ENCODE peak calls at places on chromosomes 11 and 22, in ten cellular contexts. R, D, M, Z, N, S, T, E, V and Q are unnamed samples.

GRCh38 chr11:34509336-34509902 is 4.2 kb downstream of the ELF5 start:
- DNase-seq in N (no peak), R (no peak), D (no peak), M (no peak), T (no peak), V (no peak), S (no peak), E (no peak), Z (no peak), Q (no peak)

GRCh38 chr11:32068134-32068533 is 22.7 kb upstream of the RCN1 start:
- DNase-seq in M (no peak), E (no peak), T (no peak), R (no peak), D (no peak), V (no peak), Z (no peak), S (no peak), N (no peak), Q (no peak)

GRCh38 chr22:22121445-22121844 is 123.1 kb upstream of the VPREB1 start:
- DNase-seq in E (no peak), Z (no peak), R (no peak), S (no peak), N (no peak), M (no peak), T (no peak), V (no peak), D (no peak), Q (no peak)

GRCh38 chr22:40484906-40485660 is 114.7 kb downstream of the SGSM3 start:
- DNase-seq in T (peak; percentile 47), E (no peak), M (no peak), D (no peak), V (no peak), R (no peak), S (no peak), N (no peak), Z (no peak), Q (no peak)

GRCh38 chr11:44624761-44625221 is 59.3 kb downstream of the CD82 start:
- DNase-seq in M (no peak), N (peak; percentile 44), R (no peak), T (no peak), V (peak; percentile 7), D (peak; percentile 43), S (no peak), Z (no peak), E (peak; percentile 14), Q (no peak)

GRCh38 chr11:69638941-69639681 is 1.8 kb upstream of the CCND1 start:
- DNase-seq in E (peak; percentile 99), Z (peak; percentile 98), T (peak; percentile 97), R (peak; percentile 93), M (no peak), N (peak; percentile 91), D (peak; percentile 96), V (no peak), S (peak; percentile 92), Q (peak; percentile 67)

GRCh38 chr22:21866821-21867527 is 471 bp downstream of the MAPK1 start:
- DNase-seq in Z (peak; percentile 62), N (no peak), T (no peak), E (peak; percentile 63), R (no peak), D (no peak), S (peak; percentile 19), V (peak; percentile 39), M (peak; percentile 50), Q (peak; percentile 30)

GRCh38 chr11:17002543-17002942 is 11.7 kb downstream of the PLEKHA7 start:
- DNase-seq in E (no peak), M (no peak), V (no peak), T (no peak), Z (no peak), D (no peak), N (no peak), S (no peak), R (no peak), Q (no peak)

GRCh38 chr11:10934293-10934850 is 76.5 kb upstream of the ZBED5 start:
- DNase-seq in Z (no peak), N (no peak), D (no peak), R (no peak), M (no peak), T (no peak), S (no peak), E (peak; percentile 66), V (no peak), Q (no peak)

GRCh38 chr11:91981995-91982394 is 242.6 kb upstream of the FAT3 start:
- DNase-seq in S (peak; percentile 57), N (no peak), D (peak; percentile 89), T (peak; percentile 88), Z (no peak), R (peak; percentile 41), V (no peak), E (no peak), M (no peak), Q (no peak)

GRCh38 chr22:44890416-44891292 is 119.2 kb downstream of the PHF21B start:
- DNase-seq in M (no peak), S (no peak), R (no peak), T (no peak), E (peak; percentile 44), V (no peak), Z (no peak), D (peak; percentile 57), N (peak; percentile 63), Q (no peak)

GRCh38 chr11:208177-208916 is 839 bp downstream of the RIC8A start:
- DNase-seq in R (no peak), N (peak; percentile 97), Z (peak; percentile 92), S (peak; percentile 63), D (peak; percentile 90), E (peak; percentile 87), M (peak; percentile 87), V (peak; percentile 85), T (peak; percentile 63), Q (peak; percentile 88)

GRCh38 chr11:69934861-69935494 is 115.8 kb upstream of the FGF3 start:
- DNase-seq in T (peak; percentile 27), E (peak; percentile 88), V (no peak), M (no peak), N (peak; percentile 60), Z (no peak), S (no peak), R (no peak), D (no peak), Q (no peak)

GRCh38 chr11:128553662-128554392 is 33.5 kb downstream of the ETS1 start:
- DNase-seq in T (peak; percentile 32), S (no peak), N (no peak), D (no peak), Z (peak; percentile 21), E (no peak), M (no peak), R (no peak), V (no peak), Q (peak; percentile 57)

DNA sequence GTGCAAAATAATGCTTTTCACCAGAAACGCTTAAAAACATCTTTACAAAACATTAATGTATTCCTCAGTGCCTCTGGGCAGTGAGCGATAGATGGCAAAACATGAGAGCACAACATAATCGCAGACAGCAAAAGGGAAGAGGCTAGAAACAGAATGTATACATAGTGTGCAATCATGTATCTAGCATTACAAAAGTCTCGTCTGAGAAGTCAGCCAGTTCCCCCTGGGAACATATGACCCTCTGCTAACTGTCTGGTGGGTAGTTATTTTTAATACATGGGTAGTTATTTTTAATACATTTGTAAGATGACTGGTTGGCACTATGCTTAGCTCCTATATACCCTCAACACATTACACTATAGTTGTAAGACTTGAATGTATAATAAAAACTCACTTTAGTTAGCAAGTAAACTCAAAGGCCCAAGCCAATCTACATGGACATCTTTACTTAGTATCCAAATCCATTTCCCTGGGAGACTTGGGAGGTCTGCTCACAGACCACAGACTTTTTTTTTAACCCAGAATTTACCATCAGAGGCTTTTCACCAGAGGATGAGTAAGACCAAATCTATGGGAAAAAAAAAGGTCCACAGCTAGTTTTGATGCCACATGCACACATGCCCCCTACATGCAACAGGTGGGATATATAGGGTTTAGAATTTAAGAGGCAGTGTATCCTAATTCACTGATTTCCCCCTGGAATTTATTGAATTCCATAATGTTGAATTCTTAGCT is 71.7 kb downstream of the AMBRA1 start:
- DNase-seq in E (no peak), D (no peak), M (no peak), R (no peak), S (no peak), Z (no peak), T (peak; percentile 79), N (no peak), V (no peak), Q (no peak)
- TF ChIP-seq CTCF in E (peak; percentile 71), D (no peak), M (no peak), R (peak; percentile 58), S (no peak), Z (peak; percentile 45), T (peak; percentile 64), N (no peak), V (no peak), Q (peak; percentile 16)

DNA sequence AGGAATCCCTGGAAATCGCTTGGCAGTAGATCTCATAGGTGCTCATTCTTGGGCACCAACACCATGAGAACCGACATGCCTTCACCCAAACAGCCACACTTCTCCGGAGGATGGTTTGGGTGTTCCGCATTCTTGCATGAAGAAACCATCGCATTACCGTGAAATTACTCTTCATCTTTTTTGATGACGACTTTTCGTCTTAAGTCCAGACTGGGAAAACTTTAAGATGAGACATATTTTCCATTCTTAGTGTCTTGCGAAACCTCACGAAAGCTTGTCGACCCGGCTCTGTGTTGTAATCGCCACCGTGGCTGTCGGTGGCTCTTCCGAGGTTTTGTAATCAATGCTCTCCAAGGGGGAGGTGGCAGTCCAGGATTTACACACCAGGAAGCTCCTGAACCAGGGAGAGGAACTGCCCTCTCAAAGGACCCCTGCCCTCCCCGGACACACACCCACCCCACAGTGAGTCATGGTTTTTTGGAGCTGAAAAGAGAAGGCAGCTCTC is 1.7 kb downstream of the TOM1 start:
- DNase-seq in S (peak; percentile 60), D (no peak), E (no peak), Z (no peak), T (peak; percentile 96), M (no peak), N (peak; percentile 81), V (no peak), R (peak; percentile 70), Q (no peak)
- H3K4me3 ChIP-seq in S (no peak overlapping the region), D (peak overlapping the region; percentile 77), E (no peak overlapping the region), Z (no peak overlapping the region), T (peak overlapping the region; percentile 10), M (no peak overlapping the region), N (peak overlapping the region; percentile 85), V (peak overlapping the region; percentile 68), R (peak overlapping the region; percentile 39), Q (no peak overlapping the region)

GRCh38 chr11:63829823-63830489 is 9.0 kb upstream of the MARK2 start:
- DNase-seq in E (peak; percentile 83), M (no peak), D (no peak), N (no peak), T (peak; percentile 44), V (peak; percentile 49), R (no peak), Z (peak; percentile 68), S (no peak), Q (peak; percentile 28)
- TF ChIP-seq CTCF in E (peak; percentile 69), M (no peak), D (no peak), N (no peak), T (peak; percentile 47), V (peak; percentile 61), R (peak; percentile 47), Z (peak; percentile 56), S (no peak), Q (peak; percentile 29)

GRCh38 chr22:49052023-49052538 is 775.6 kb downstream of the BRD1 start:
- DNase-seq in E (peak; percentile 84), S (no peak), T (no peak), N (no peak), M (peak; percentile 81), R (no peak), Z (no peak), V (no peak), D (no peak), Q (no peak)
- H3K4me3 ChIP-seq in E (no peak overlapping the region), S (peak overlapping the region; percentile 7), T (peak overlapping the region; percentile 41), N (peak overlapping the region; percentile 65), M (peak overlapping the region; percentile 39), R (peak overlapping the region; percentile 34), Z (no peak overlapping the region), V (no peak overlapping the region), D (peak overlapping the region; percentile 61), Q (no peak overlapping the region)